ENCODE peak calls at places on chromosomes 13 and 19, in four cellular contexts. Y is activated CD4-positive, alpha-beta T cell treated with anti-CD3 and anti-CD28 coated beads, Interleukin-2, amount 10 ng/mL, durations not matched to agents 7 days and 5 days; F is stimulated activated naive B cell treated with anti-CD40 and anti-IgM and Interleukin-4, amounts not matched to agents 10 μg/mL and 1 μg/mL and 100 μg/mL, for 72 hours; I is HT1080. Z is an unnamed sample.

GRCh38 chr19:2722541-2723344 is 1.6 kb upstream of the DIRAS1 start:
- DNase-seq in Y (no peak), F (no peak), I (peak), Z (no peak)

GRCh38 chr19:5652261-5652660 is 28.1 kb downstream of the MICOS13 start:
- DNase-seq in Y (no peak), F (no peak), I (no peak), Z (no peak)

GRCh38 chr13:48828962-48829405 is 146.7 kb upstream of the FNDC3A start:
- DNase-seq in Y (no peak), F (no peak), I (peak), Z (no peak)

GRCh38 chr19:3873151-3873550 is 4.3 kb upstream of the ZFR2 start:
- DNase-seq in Y (no peak), F (no peak), I (no peak), Z (no peak)

GRCh38 chr13:101150998-101151397 is 265.3 kb downstream of the NALCN start:
- DNase-seq in Y (no peak), F (no peak), I (no peak), Z (no peak)

GRCh38 chr13:96449920-96450319 is 360.0 kb downstream of the HS6ST3 start:
- DNase-seq in Y (no peak), F (no peak), I (no peak), Z (no peak)

GRCh38 chr13:51665456-51665855 is 81.2 kb downstream of the WDFY2 start:
- DNase-seq in Y (no peak), F (no peak), I (no peak), Z (no peak)

GRCh38 chr13:98965325-98965724 is 12.5 kb downstream of the DOCK9 start:
- DNase-seq in Y (no peak), F (no peak), I (no peak), Z (no peak)

GRCh38 chr13:113857531-113858195 is 6.2 kb downstream of the GAS6 start:
- DNase-seq in Y (no peak), F (no peak), I (no peak), Z (no peak)

GRCh38 chr19:44587863-44588752 is 25.3 kb upstream of the IGSF23 start:
- DNase-seq in Y (no peak), F (peak), I (peak), Z (no peak)

GRCh38 chr13:38933786-38934185 is 56.8 kb downstream of the STOML3 start:
- DNase-seq in Y (no peak), F (no peak), I (no peak), Z (no peak)

GRCh38 chr13:27037171-27037570 is 134.4 kb downstream of the USP12 start:
- DNase-seq in Y (no peak), F (no peak), I (no peak), Z (no peak)

Z was measured in HuH-7.